ENCODE peak calls at places on chromosomes 13 and 19, in ten cellular contexts. O is T-helper 2 cell; K is GM18507; R is activated gamma-delta T cell treated with anti-CD3 and anti-CD28 coated beads, Interleukin-2, amount 50 U/mL, for 16 hours; G is CD8-positive, alpha-beta T cell; U is fibroblast of mammary gland; V is BJ; B is body of pancreas; J is sciatic nerve; X is AG09309. W is an unnamed sample.

GRCh38 chr13:76992548-76993001 is 694 bp downstream of the CLN5 start:
- DNase-seq in X (no peak), V (no peak), G (no peak), R (no peak), U (peak), O (no peak), J (peak), K (no peak), B (peak), W (no peak)

GRCh38 chr13:80033286-80033685 is 307.6 kb downstream of the SPRY2 start:
- DNase-seq in J (no peak), R (no peak), B (no peak), V (no peak), O (no peak), K (no peak), U (peak), X (no peak), G (no peak), W (no peak)

GRCh38 chr13:21934309-21934708 is 263.4 kb downstream of the FGF9 start:
- DNase-seq in U (no peak), X (no peak), B (no peak), O (no peak), R (no peak), G (no peak), K (no peak), V (no peak), J (no peak), W (no peak)

GRCh38 chr19:11125994-11126685 is 29.4 kb downstream of the SPC24 start:
- DNase-seq in R (peak), O (peak), J (peak), G (peak), K (no peak), B (peak), U (peak), V (no peak), X (no peak), W (no peak)

GRCh38 chr13:47632311-47632710 is 368.8 kb downstream of the SUCLA2 start:
- DNase-seq in R (no peak), B (no peak), K (no peak), O (no peak), G (no peak), V (no peak), J (no peak), U (no peak), X (no peak), W (no peak)

GRCh38 chr13:44768233-44768632 is 192.1 kb upstream of the TSC22D1 start:
- DNase-seq in V (no peak), X (no peak), J (no peak), U (no peak), B (no peak), G (no peak), R (peak), O (no peak), K (no peak), W (no peak)

GRCh38 chr13:33968520-33969507 is 150.9 kb downstream of the RFC3 start:
- DNase-seq in J (no peak), U (no peak), O (no peak), G (no peak), V (no peak), B (no peak), X (no peak), K (no peak), R (no peak), W (no peak)

GRCh38 chr13:31781064-31781463 is 41.7 kb downstream of the RXFP2 start:
- DNase-seq in X (no peak), R (no peak), K (no peak), J (no peak), B (no peak), G (no peak), V (no peak), O (no peak), U (peak), W (no peak)

GRCh38 chr13:28055362-28055761 is 45.0 kb downstream of the FLT3 start:
- DNase-seq in R (no peak), V (no peak), B (no peak), O (no peak), K (no peak), U (no peak), J (no peak), X (no peak), G (no peak), W (no peak)

GRCh38 chr19:58388175-58388526 is 1.1 kb downstream of the RPS5 start:
- DNase-seq in U (no peak), X (no peak), R (no peak), B (no peak), G (no peak), J (no peak), O (no peak), V (no peak), K (no peak), W (no peak)

GRCh38 chr19:18254546-18255500 is 19.4 kb downstream of the IQCN start:
- DNase-seq in G (no peak), B (peak), R (no peak), U (no peak), J (no peak), O (no peak), V (no peak), X (no peak), K (no peak), W (no peak)

GRCh38 chr13:27559714-27560113 is 60.6 kb downstream of the LNX2 start:
- DNase-seq in R (no peak), X (no peak), K (no peak), J (no peak), B (no peak), G (no peak), V (no peak), U (no peak), O (no peak), W (no peak)

GRCh38 chr19:8302734-8303133 is 5.4 kb downstream of the CD320 start:
- DNase-seq in R (no peak), K (no peak), J (no peak), O (no peak), U (no peak), B (peak), X (no peak), V (no peak), G (no peak), W (no peak)

GRCh38 chr13:40910324-40911050 is 108.6 kb downstream of the ELF1 start:
- DNase-seq in B (no peak), R (no peak), X (no peak), V (no peak), J (no peak), U (peak), G (no peak), O (no peak), K (no peak), W (no peak)